ENCODE peak calls at places on chromosomes 11 and 22, in seven cellular contexts. S, D, T, M, I, Y and V are unnamed samples.

GRCh38 chr11:103987631-103988594 is 48.5 kb upstream of the DDI1 start:
- DNase-seq in S (no peak), D (no peak), I (no peak), T (peak; percentile 14), M (no peak), Y (no peak), V (no peak)

GRCh38 chr11:92632510-92632909 is 336.9 kb upstream of the MTNR1B start:
- DNase-seq in D (no peak), T (no peak), Y (no peak), S (no peak), I (no peak), M (peak; percentile 19), V (no peak)

GRCh38 chr11:122399375-122399774 is 256.1 kb upstream of the UBASH3B start:
- DNase-seq in S (no peak), M (no peak), D (no peak), T (no peak), I (no peak), Y (no peak), V (no peak)

GRCh38 chr22:23010430-23010829 is 59.9 kb upstream of the GNAZ start:
- DNase-seq in T (no peak), M (no peak), Y (no peak), S (no peak), I (no peak), D (no peak), V (no peak)

GRCh38 chr11:31870609-31871309 is 59.6 kb upstream of the PAX6 start:
- DNase-seq in Y (no peak), S (peak; percentile 80), T (peak; percentile 10), D (peak; percentile 58), M (peak; percentile 73), I (peak; percentile 0), V (peak; percentile 39)

GRCh38 chr11:118370774-118371173 is 11.4 kb downstream of the UBE4A start:
- DNase-seq in T (no peak), I (no peak), S (no peak), M (no peak), D (no peak), Y (no peak), V (no peak)

GRCh38 chr22:41146573-41146972 is 54.2 kb downstream of the EP300 start:
- DNase-seq in T (no peak), S (no peak), M (no peak), I (no peak), D (no peak), Y (no peak), V (no peak)

GRCh38 chr11:61092280-61092766 is 10.0 kb upstream of the CD5 start:
- DNase-seq in M (no peak), D (no peak), Y (no peak), S (no peak), I (no peak), T (no peak), V (no peak)

GRCh38 chr22:43393845-43394474 is 17.9 kb upstream of the MPPED1 start:
- DNase-seq in D (no peak), M (no peak), S (no peak), Y (no peak), I (no peak), T (no peak), V (no peak)

GRCh38 chr22:38618258-38618657 is 37.9 kb downstream of the FAM227A start:
- DNase-seq in T (no peak), M (no peak), Y (no peak), I (no peak), S (no peak), D (no peak), V (no peak)

GRCh38 chr11:36822829-36823228 is 224.8 kb upstream of the RAG2 start:
- DNase-seq in Y (no peak), D (no peak), T (no peak), I (no peak), S (no peak), M (no peak), V (no peak)

GRCh38 chr11:36817336-36817965 is 219.4 kb upstream of the RAG2 start:
- DNase-seq in D (no peak), I (no peak), S (no peak), Y (no peak), M (peak; percentile 7), T (no peak), V (no peak)

GRCh38 chr11:36818410-36818809 is 220.4 kb upstream of the RAG2 start:
- DNase-seq in T (no peak), D (no peak), Y (no peak), M (no peak), I (no peak), S (peak; percentile 14), V (no peak)
- TF ChIP-seq CTCF in T (peak; percentile 25), D (peak; percentile 39), Y (peak; percentile 24), M (peak; percentile 7), I (peak; percentile 13), S (peak; percentile 34), V (peak; percentile 17)

DNA sequence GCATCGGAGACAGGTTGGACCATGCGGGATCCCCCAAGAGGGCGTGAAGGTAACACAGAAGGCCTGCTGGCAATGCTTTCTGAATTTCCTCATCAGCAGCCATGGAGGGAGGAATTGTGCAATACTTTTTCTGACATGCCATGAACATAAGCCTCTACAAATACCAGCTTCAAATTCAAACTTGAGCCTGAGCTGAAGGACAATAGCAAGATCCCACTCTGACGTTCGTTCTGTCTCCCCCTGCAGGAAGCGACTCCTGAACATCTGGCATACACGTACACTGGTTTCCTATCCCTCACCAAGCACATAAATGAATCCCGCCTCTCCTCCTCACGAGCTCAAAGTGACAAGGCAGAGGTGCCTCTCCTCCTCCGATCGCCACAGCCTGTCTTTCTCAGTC is 312.2 kb downstream of the BRD1 start:
- DNase-seq in Y (no peak), D (no peak), T (no peak), M (peak; percentile 40), I (no peak), S (no peak), V (no peak)
- TF ChIP-seq CTCF in Y (no peak), D (peak; percentile 13), T (no peak), M (peak; percentile 28), I (no peak), S (no peak), V (no peak)

DNA sequence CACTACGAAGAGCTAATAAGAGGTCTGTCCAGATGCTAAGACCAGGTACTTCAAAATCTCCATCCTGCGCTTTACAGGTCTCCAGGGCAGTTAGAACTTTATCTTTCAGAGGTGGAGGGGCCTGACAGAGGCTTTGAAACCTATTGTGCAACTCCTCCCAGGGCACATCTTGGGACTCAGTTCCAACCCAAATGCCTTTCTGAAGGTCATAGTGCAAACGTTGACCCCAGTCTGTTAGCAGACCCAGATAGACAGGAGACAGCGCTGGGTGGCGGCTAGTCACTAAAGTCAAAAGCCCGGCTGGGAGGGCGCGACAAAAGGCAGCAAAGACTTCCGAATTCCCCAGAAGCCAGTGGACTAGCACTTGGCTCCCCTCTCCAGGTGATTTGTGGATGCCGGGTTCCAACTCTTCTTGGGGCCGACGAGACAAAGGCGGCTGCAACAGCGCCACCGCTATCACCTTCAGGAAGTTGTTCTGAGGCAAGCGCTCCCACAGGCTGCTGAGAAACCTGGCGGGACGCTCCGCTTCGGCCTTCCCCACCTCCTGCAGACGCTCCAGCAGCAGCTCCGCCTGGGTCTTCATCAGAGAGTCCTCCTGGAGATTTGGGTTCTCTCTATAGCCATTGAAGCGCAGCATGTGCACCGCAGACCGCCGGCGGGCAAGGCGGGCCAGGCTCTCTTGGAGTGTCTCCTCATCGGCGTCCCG is 728 bp downstream of the FANCF start:
- DNase-seq in D (peak; percentile 48), T (peak; percentile 43), S (peak; percentile 67), Y (peak; percentile 39), I (peak; percentile 15), M (peak; percentile 85), V (peak; percentile 48)
- TF ChIP-seq CTCF in D (peak; percentile 60), T (peak; percentile 64), S (peak; percentile 18), Y (peak; percentile 72), I (peak; percentile 55), M (peak; percentile 56), V (peak; percentile 75)

DNA sequence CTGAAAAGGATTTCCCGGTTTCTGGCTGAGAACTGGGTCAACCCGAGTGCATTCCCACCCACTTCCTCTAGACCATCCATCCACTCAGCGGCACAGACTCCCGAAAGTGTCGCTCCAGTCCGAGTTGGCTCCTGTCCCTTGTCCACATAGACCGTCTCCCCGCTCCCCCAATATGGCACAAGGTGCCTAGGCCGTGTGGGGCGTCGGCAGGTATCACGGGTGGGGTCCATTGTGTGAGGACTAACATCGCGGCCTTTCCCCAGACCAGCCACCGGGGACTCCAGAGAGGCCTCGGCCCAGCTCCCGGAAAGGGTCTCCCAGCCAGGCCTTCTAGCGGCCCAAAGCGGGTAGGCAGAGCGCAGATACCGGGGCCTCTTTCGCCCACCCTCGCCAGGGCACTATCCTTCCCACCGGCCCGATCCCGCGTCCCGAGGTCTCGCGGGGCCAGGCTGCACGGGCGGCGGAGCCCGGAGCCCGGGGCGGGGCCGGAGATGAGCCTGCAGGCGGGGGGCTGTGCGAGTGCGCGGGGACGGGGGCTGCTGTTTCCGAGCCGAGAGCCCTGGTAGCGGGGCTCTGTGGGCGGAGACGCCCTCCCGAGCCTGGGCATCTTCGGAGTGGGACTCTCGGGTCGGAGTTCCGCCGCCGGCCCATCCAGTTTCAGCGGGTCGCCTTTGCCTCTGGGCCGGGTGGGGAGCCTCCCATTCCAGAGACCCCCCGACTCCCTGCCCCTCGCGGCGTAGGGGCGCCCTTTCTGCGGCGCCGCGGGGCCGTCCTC is 21.1 kb downstream of the SERPINH1 start:
- DNase-seq in T (peak; percentile 56), D (peak; percentile 70), S (peak; percentile 80), Y (no peak), I (no peak), M (peak; percentile 87), V (peak; percentile 44)
- TF ChIP-seq CTCF in T (peak; percentile 17), D (peak; percentile 52), S (peak; percentile 40), Y (no peak), I (peak; percentile 25), M (peak; percentile 36), V (peak; percentile 62)

DNA sequence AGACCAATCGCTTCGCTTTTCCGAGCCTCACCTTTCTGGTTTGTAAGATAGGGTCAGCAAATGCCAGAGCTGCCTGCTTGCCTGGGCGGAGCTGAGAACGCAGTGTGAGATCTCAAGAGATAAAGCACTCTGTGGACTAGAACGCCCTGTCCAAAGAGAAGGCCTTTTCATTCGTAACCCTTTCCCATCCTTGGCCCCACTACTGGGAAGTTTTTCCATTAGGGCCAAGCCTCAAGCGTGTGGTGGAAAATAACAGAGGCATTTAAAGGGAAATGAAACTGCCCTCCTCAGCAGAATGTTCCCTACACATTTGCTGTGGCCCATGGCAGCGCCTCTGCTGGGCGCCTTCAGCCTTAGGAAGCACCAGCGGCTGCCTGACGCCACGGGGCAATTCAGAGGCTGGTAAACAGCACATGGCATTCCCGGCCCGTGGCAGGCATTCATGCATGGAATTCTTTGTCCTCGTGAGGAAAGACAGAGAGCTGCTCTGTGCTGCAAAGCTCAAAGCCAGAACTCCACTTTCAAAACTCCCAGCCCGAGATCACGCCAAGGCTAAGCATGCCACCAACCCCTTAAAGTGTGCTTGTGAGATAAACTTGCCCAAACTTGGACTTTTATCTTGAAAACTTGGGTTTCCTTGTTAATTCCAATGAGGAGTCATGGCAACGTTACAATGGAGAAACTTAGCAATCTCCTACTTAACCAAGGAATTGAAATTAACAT is 38.1 kb downstream of the AHNAK start:
- DNase-seq in M (peak; percentile 89), D (peak; percentile 26), S (peak; percentile 58), Y (peak; percentile 70), T (peak; percentile 62), I (no peak), V (peak; percentile 17)
- TF ChIP-seq CTCF in M (peak; percentile 56), D (peak; percentile 62), S (peak; percentile 30), Y (peak; percentile 76), T (peak; percentile 49), I (peak; percentile 51), V (peak; percentile 79)

DNA sequence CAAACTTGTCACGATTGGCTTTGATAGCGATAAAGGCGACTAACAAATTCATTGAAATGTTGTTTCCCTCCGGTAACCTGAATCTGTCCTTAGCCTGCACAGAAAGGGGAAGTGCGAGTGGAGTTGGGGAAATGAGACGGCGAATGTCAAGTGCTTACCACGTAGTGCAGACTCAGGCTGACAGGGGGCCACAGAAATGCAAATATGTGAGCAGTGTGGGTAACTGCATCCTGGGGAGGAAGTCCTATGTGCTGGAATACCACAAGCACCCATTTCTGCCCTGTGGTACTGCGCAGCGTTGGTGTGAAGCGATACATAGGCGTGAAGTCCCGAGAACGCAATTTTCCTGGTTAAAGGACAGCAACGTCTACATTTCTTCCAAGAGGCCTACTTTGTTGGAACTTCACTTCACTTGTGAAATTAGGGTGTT is 869 bp upstream of the EIF4ENIF1 start:
- DNase-seq in D (peak; percentile 9), M (peak; percentile 68), Y (no peak), S (peak; percentile 24), I (peak; percentile 14), T (peak; percentile 68), V (peak; percentile 61)
- TF ChIP-seq CTCF in D (no peak), M (peak; percentile 3), Y (no peak), S (no peak), I (peak; percentile 2), T (no peak), V (peak; percentile 47)